ENCODE peak calls at places on chromosomes 11 and 22, in six cellular contexts. Y, G, J, X, Q and B are unnamed samples.

GRCh38 chr11:58392741-58393140 is 13.9 kb downstream of the OR5B3 start:
- DNase-seq in G (no peak), Q (no peak), X (peak; percentile 2), Y (no peak), J (no peak), B (no peak)

GRCh38 chr11:21654091-21654490 is 538.8 kb upstream of the ANO5 start:
- DNase-seq in G (no peak), J (no peak), Y (no peak), X (no peak), Q (no peak), B (no peak)

GRCh38 chr11:74397531-74398243 is 546 bp downstream of the PGM2L1 start:
- DNase-seq in X (peak; percentile 21), Q (no peak), G (no peak), J (peak; percentile 35), Y (peak; percentile 33), B (peak; percentile 62)

GRCh38 chr11:7667460-7667859 is 5.8 kb downstream of the CYB5R2 start:
- DNase-seq in Y (no peak), J (no peak), G (no peak), X (no peak), Q (no peak), B (no peak)

GRCh38 chr22:36143066-36143815 is 17.3 kb downstream of the APOL3 start:
- DNase-seq in Y (no peak), X (peak; percentile 53), J (no peak), Q (peak; percentile 18), G (no peak), B (no peak)

GRCh38 chr22:48568736-48569330 is 1258.8 kb downstream of the BRD1 start:
- DNase-seq in G (no peak), X (no peak), J (no peak), Q (no peak), Y (no peak), B (no peak)

GRCh38 chr11:9769621-9770020 is 105.7 kb downstream of the SWAP70 start:
- DNase-seq in Q (no peak), Y (no peak), G (no peak), J (no peak), X (no peak), B (no peak)

GRCh38 chr11:8683115-8683807 is 669 bp downstream of the RPL27A start:
- DNase-seq in J (no peak), Q (no peak), Y (no peak), G (no peak), X (no peak), B (no peak)

GRCh38 chr11:10365045-10365444 is 60.2 kb downstream of the ADM start:
- DNase-seq in Q (no peak), Y (no peak), G (no peak), J (no peak), X (no peak), B (no peak)

GRCh38 chr11:27965559-27965958 is 142.4 kb downstream of the KIF18A start:
- DNase-seq in G (no peak), J (no peak), Q (no peak), Y (no peak), X (peak; percentile 16), B (no peak)

GRCh38 chr22:44710474-44711235 is 8.7 kb downstream of the PRR5 start:
- DNase-seq in X (no peak), G (no peak), J (peak; percentile 22), Q (no peak), Y (peak; percentile 45), B (peak; percentile 82)

GRCh38 chr11:61972112-61972795 is 4.8 kb upstream of the FTH1 start:
- DNase-seq in G (no peak), Q (no peak), J (no peak), Y (no peak), X (no peak), B (no peak)

GRCh38 chr11:47916361-47916841 is 64.0 kb upstream of the PTPRJ start:
- DNase-seq in J (peak; percentile 56), X (no peak), G (no peak), Y (peak; percentile 72), Q (peak; percentile 71), B (no peak)

GRCh38 chr11:128725630-128726461 is 32.0 kb downstream of the FLI1 start:
- DNase-seq in Q (no peak), X (no peak), Y (no peak), J (no peak), G (peak; percentile 46), B (peak; percentile 41)

GRCh38 chr11:105466582-105467228 is 143.2 kb upstream of the GRIA4 start:
- DNase-seq in J (no peak), X (peak; percentile 4), Q (no peak), G (no peak), Y (no peak), B (no peak)

GRCh38 chr22:45917700-45918454 is 59.1 kb downstream of the WNT7B start:
- DNase-seq in Q (no peak), X (no peak), G (no peak), J (no peak), Y (no peak), B (no peak)

GRCh38 chr11:105988197-105988596 is 33.8 kb downstream of the MSANTD4 start:
- DNase-seq in X (no peak), Q (no peak), J (no peak), Y (no peak), G (no peak), B (no peak)

GRCh38 chr11:18384157-18384641 is 10.2 kb upstream of the LDHA start:
- DNase-seq in Q (peak; percentile 90), G (peak; percentile 80), Y (peak; percentile 63), J (peak; percentile 20), X (peak; percentile 80), B (peak; percentile 85)

GRCh38 chr22:27829620-27830019 is 28.1 kb upstream of the MN1 start:
- DNase-seq in X (no peak), Y (no peak), Q (no peak), J (no peak), G (no peak), B (no peak)

GRCh38 chr22:27828214-27828587 is 26.6 kb upstream of the MN1 start:
- DNase-seq in Y (no peak), G (no peak), X (no peak), Q (no peak), J (no peak), B (no peak)

GRCh38 chr22:27825174-27825573 is 23.6 kb upstream of the MN1 start:
- DNase-seq in X (no peak), G (no peak), Y (no peak), J (peak; percentile 37), Q (no peak), B (no peak)

GRCh38 chr22:27823221-27823620 is 21.7 kb upstream of the MN1 start:
- DNase-seq in Q (no peak), J (no peak), Y (no peak), G (no peak), X (no peak), B (no peak)

DNA sequence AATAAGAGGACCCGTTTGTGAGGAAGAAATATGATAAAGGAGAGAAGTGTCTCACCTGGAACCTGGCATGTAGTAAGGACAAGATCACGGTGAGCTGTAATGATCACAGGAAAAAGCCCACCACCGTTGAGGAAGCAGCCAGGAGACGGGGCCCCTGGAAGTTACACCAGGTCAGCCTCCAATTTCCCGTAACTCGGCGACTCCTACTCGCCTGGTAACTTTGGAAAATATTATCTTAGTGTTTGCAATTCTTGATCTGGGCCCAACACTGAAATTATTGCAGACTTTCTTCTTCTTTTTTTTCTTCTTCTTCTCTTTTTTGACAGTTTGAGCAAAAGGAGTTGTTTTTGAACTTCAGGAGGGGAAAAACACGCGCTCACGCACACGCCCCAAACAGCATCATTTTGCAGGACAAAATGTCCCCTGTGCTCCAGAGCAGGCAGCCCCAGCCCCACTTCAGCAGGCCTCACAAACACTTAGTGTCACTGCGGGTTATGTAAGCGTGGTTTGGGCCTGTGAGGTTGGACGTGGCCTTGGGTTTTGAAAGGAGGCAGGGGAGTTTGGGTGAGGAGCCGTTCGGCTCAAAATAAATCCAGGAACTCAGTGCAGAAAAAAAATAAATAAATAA is 26.1 kb upstream of the MN1 start:
- DNase-seq in X (no peak), J (no peak), Y (no peak), Q (peak; percentile 89), G (peak; percentile 67), B (no peak)
- TF ChIP-seq EP300 in X (no peak), J (no peak), Y (no peak), Q (no peak), G (peak; percentile 70), B (no peak)

GRCh38 chr11:122977455-122978302 is 4.0 kb downstream of the BSX start:
- DNase-seq in X (no peak), Y (no peak), Q (peak; percentile 59), G (no peak), J (no peak), B (no peak)

GRCh38 chr11:122976734-122977454 is 4.7 kb downstream of the BSX start:
- DNase-seq in Q (no peak), J (no peak), X (no peak), G (no peak), Y (no peak), B (no peak)

GRCh38 chr11:122979815-122980656 is 1.6 kb downstream of the BSX start:
- DNase-seq in Q (no peak), G (no peak), J (no peak), Y (no peak), X (no peak), B (no peak)

GRCh38 chr11:122979103-122979814 is 2.4 kb downstream of the BSX start:
- DNase-seq in Q (no peak), Y (no peak), J (no peak), G (no peak), X (no peak), B (no peak)

GRCh38 chr11:122978303-122978620 is 3.4 kb downstream of the BSX start:
- DNase-seq in G (no peak), Q (no peak), X (no peak), J (no peak), Y (no peak), B (no peak)
- H3K27me3 ChIP-seq in G (peaks cover 99% of the 10 kb centered on the region), Q (peaks cover 48% of the 10 kb centered on the region), X (peaks cover 5% of the 10 kb centered on the region), J (peaks cover 15% of the 10 kb centered on the region), Y (peaks cover 40% of the 10 kb centered on the region), B (peaks cover 100% of the 10 kb centered on the region)

DNA sequence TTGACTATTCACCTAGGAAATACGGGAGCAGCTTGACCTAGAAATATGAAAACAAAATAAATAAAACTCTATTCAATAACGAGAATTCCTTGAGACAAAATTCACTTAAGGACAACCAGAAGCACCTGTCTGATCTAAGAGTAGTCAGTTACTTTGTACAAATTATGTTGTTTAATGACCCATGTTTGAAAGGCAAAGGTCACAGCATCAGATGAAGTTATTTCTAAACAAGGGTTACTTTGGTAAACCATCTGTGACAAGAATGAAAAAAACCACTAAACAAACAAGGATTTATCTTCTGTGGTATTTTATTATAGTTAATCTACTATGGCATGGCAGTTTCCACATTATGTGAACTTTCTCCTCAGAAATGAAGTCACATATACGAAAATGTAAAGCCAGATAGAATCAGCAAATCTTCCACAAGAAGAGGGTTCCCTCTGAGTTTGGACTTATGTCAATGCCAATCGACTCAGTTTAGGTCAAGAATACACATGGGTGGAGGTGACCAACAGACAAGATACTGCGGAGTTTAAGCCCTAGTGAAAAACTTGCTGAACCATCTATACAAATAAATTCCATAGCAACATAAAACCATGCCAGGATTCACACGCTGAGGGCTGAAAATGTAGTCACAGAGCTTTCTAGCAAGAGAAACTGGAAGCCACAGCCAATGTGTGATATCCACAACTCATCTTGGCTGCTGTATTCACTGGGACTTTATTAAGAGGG is 53.4 kb downstream of the NCAPD3 start:
- DNase-seq in X (no peak), G (no peak), J (no peak), Q (no peak), Y (no peak), B (no peak)
- H3K36me3 ChIP-seq in X (peaks cover 64% of the 10 kb centered on the region), G (no peaks in the 10 kb centered on the region), J (peaks cover 78% of the 10 kb centered on the region), Q (peaks cover 34% of the 10 kb centered on the region), Y (peaks cover 70% of the 10 kb centered on the region), B (no peaks in the 10 kb centered on the region)

DNA sequence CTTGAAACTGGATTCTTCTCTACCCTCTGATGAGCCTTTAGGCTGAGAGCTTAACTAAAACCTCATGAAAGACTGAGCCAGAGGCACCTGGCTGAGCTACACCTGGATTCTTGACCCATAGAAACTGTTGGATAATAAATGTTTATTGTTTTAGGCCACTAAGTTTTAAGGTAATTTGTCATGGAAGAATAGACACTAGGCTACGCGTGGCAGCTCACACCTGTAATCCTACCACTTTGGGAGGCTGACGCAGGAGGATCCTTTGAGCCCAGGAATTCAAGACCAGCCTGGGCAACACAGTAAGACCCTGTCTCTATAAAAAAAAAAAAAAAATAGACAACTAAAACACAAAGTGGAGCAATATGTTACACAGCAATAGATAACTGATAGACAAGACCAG is 29.2 kb upstream of the UPB1 start:
- DNase-seq in Y (no peak), Q (no peak), G (no peak), X (no peak), J (no peak), B (no peak)
- TF ChIP-seq EP300 in Y (no peak), Q (no peak), G (no peak), X (no peak), J (no peak), B (no peak)